ENCODE peak calls at places on chromosomes 16 and 17, in six cellular contexts. G, J, C, A, H and Z are unnamed samples.

GRCh38 chr17:77419547-77420475 is 279.0 kb downstream of the SEC14L1 start:
- DNase-seq in G (no peak), J (no peak), C (no peak), A (no peak), H (no peak), Z (peak)

GRCh38 chr17:42311240-42312034 is 23.1 kb downstream of the STAT5A start:
- DNase-seq in G (peak), J (peak), C (peak), A (peak), H (no peak), Z (peak)

GRCh38 chr16:684067-684794 is at the start of gene JMJD8:
- DNase-seq in G (peak), J (peak), C (peak), A (peak), H (peak), Z (peak)

GRCh38 chr16:11107781-11108465 is 148.1 kb downstream of the SOCS1 start:
- DNase-seq in G (no peak), J (no peak), C (no peak), A (peak), H (no peak), Z (peak)

GRCh38 chr17:1108810-1109605 is 70.8 kb downstream of the ABR start:
- DNase-seq in G (no peak), J (peak), C (peak), A (peak), H (peak), Z (peak)

GRCh38 chr16:71867934-71868333 is 16.0 kb downstream of the ZNF821 start:
- DNase-seq in G (no peak), J (no peak), C (no peak), A (no peak), H (no peak), Z (no peak)

GRCh38 chr17:74481621-74482020 is 15.2 kb downstream of the CD300A start:
- DNase-seq in G (no peak), J (no peak), C (no peak), A (no peak), H (no peak), Z (no peak)

GRCh38 chr16:10265770-10266615 is 83.8 kb upstream of the GRIN2A start:
- DNase-seq in G (no peak), J (no peak), C (no peak), A (no peak), H (no peak), Z (no peak)

GRCh38 chr16:68227183-68227793 is 8.6 kb downstream of the ESRP2 start:
- DNase-seq in G (no peak), J (no peak), C (peak), A (no peak), H (no peak), Z (no peak)

GRCh38 chr17:48254896-48255295 is 147.3 kb downstream of the SNX11 start:
- DNase-seq in G (no peak), J (no peak), C (no peak), A (no peak), H (no peak), Z (peak)

GRCh38 chr17:34997355-34997862 is 17.1 kb downstream of the LIG3 start:
- DNase-seq in G (peak), J (peak), C (no peak), A (peak), H (no peak), Z (no peak)